ENCODE peak calls at places on chromosome 21, in seven cellular contexts. D is progenitor cell of endocrine pancreas, F is ACHN, O is Daoy, S is RKO, H is HCEC 1CT, T is activated B cell treated with CpG ODN at 0.5 μM for 24 hours. K is an unnamed sample.

GRCh38 chr21:42423197-42423675 is 19.5 kb downstream of the UBASH3A start:
- DNase-seq in D (no peak), F (no peak), O (no peak), S (no peak), H (no peak), T (no peak), K (no peak)

GRCh38 chr21:45838636-45839035 is 142.9 kb upstream of the COL6A1 start:
- DNase-seq in D (no peak), F (no peak), O (no peak), S (no peak), H (no peak), T (no peak), K (no peak)

GRCh38 chr21:27454234-27454633 is 487.3 kb upstream of the ADAMTS5 start:
- DNase-seq in D (no peak), F (no peak), O (no peak), S (no peak), H (no peak), T (no peak), K (no peak)

GRCh38 chr21:26490771-26491170 is 82.3 kb downstream of the CYYR1 start:
- DNase-seq in D (no peak), F (no peak), O (no peak), S (no peak), H (no peak), T (no peak), K (no peak)

GRCh38 chr21:14825405-14826032 is 239.3 kb downstream of the NRIP1 start:
- DNase-seq in D (no peak), F (no peak), O (no peak), S (no peak), H (no peak), T (no peak), K (no peak)

GRCh38 chr21:41956926-41957729 is 3.3 kb upstream of the C2CD2 start:
- DNase-seq in D (no peak), F (peak; percentile 44), O (peak; percentile 76), S (peak; percentile 93), H (peak; percentile 79), T (no peak), K (peak; percentile 17)

GRCh38 chr21:41236361-41236973 is 68.5 kb downstream of the BACE2 start:
- DNase-seq in D (no peak), F (no peak), O (no peak), S (no peak), H (no peak), T (no peak), K (no peak)

GRCh38 chr21:38958940-38959685 is 153.4 kb downstream of the ETS2 start:
- DNase-seq in D (no peak), F (peak; percentile 83), O (peak; percentile 50), S (no peak), H (peak; percentile 96), T (no peak), K (no peak)

GRCh38 chr21:34579411-34579810 is 35.5 kb downstream of the RCAN1 start:
- DNase-seq in D (no peak), F (no peak), O (peak; percentile 25), S (peak; percentile 83), H (peak; percentile 89), T (no peak), K (no peak)

GRCh38 chr21:41641821-41642368 is 125.0 kb downstream of the RIPK4 start:
- DNase-seq in D (no peak), F (peak; percentile 50), O (peak; percentile 97), S (peak; percentile 66), H (peak; percentile 66), T (no peak), K (peak; percentile 43)

GRCh38 chr21:45698493-45698947 is 55.0 kb downstream of the PCBP3 start:
- DNase-seq in D (no peak), F (no peak), O (peak; percentile 92), S (peak; percentile 90), H (peak; percentile 98), T (no peak), K (no peak)

GRCh38 chr21:36419996-36420395 is 34.8 kb downstream of the CHAF1B start:
- DNase-seq in D (peak; percentile 73), F (peak; percentile 83), O (peak; percentile 93), S (peak; percentile 84), H (peak; percentile 85), T (peak; percentile 29), K (peak; percentile 72)

GRCh38 chr21:31351973-31352372 is 7.9 kb upstream of the TIAM1 start:
- DNase-seq in D (no peak), F (no peak), O (no peak), S (no peak), H (no peak), T (no peak), K (peak; percentile 30)

GRCh38 chr21:46084041-46084561 is 13.8 kb upstream of the COL6A2 start:
- DNase-seq in D (no peak), F (no peak), O (no peak), S (no peak), H (no peak), T (no peak), K (no peak)

GRCh38 chr21:34157456-34158025 is 84.2 kb downstream of the MRPS6 start:
- DNase-seq in D (no peak), F (no peak), O (no peak), S (peak; percentile 49), H (peak; percentile 14), T (no peak), K (no peak)

GRCh38 chr21:40830836-40831235 is 16.1 kb downstream of the DSCAM start:
- DNase-seq in D (no peak), F (no peak), O (peak; percentile 68), S (no peak), H (no peak), T (no peak), K (no peak)

GRCh38 chr21:44596068-44596725 is 3.9 kb upstream of the KRTAP10-6 start:
- DNase-seq in D (no peak), F (peak; percentile 21), O (peak; percentile 42), S (no peak), H (no peak), T (no peak), K (no peak)

GRCh38 chr21:36917487-36918158 is 48.8 kb downstream of the HLCS start:
- DNase-seq in D (no peak), F (peak; percentile 19), O (peak; percentile 75), S (peak; percentile 12), H (peak; percentile 20), T (no peak), K (peak; percentile 51)

GRCh38 chr21:37742532-37742931 is 173.7 kb downstream of the KCNJ6 start:
- DNase-seq in D (no peak), F (no peak), O (no peak), S (no peak), H (peak; percentile 14), T (no peak), K (no peak)

GRCh38 chr21:27954806-27955205 is 987.9 kb upstream of the ADAMTS5 start:
- DNase-seq in D (no peak), F (no peak), O (no peak), S (no peak), H (no peak), T (no peak), K (no peak)

GRCh38 chr21:45869121-45870007 is 112.2 kb upstream of the COL6A1 start:
- DNase-seq in D (no peak), F (no peak), O (peak; percentile 75), S (peak; percentile 14), H (peak; percentile 66), T (no peak), K (no peak)

GRCh38 chr21:17793675-17794123 is 25.5 kb downstream of the C21orf91 start:
- DNase-seq in D (no peak), F (peak; percentile 37), O (peak; percentile 5), S (no peak), H (peak; percentile 65), T (no peak), K (no peak)

GRCh38 chr21:40345700-40346099 is 478.5 kb downstream of the PCP4 start:
- DNase-seq in D (no peak), F (no peak), O (no peak), S (no peak), H (no peak), T (no peak), K (no peak)

GRCh38 chr21:37655601-37656300 is 260.5 kb downstream of the KCNJ6 start:
- DNase-seq in D (no peak), F (no peak), O (no peak), S (no peak), H (peak; percentile 35), T (no peak), K (no peak)

GRCh38 chr21:21688877-21689276 is 690.7 kb downstream of the NCAM2 start:
- DNase-seq in D (no peak), F (peak; percentile 55), O (peak; percentile 1), S (no peak), H (no peak), T (no peak), K (peak; percentile 14)

GRCh38 chr21:31370893-31371652 is 27.0 kb upstream of the TIAM1 start:
- DNase-seq in D (no peak), F (no peak), O (peak; percentile 31), S (no peak), H (no peak), T (no peak), K (no peak)

GRCh38 chr21:33135925-33136324 is 66.0 kb downstream of the OLIG1 start:
- DNase-seq in D (no peak), F (no peak), O (no peak), S (no peak), H (no peak), T (no peak), K (no peak)

GRCh38 chr21:42975886-42976608 is 1.7 kb downstream of the PKNOX1 start:
- DNase-seq in D (no peak), F (no peak), O (no peak), S (peak; percentile 55), H (no peak), T (no peak), K (no peak)

GRCh38 chr21:42970946-42971653 is 3.3 kb upstream of the PKNOX1 start:
- DNase-seq in D (no peak), F (no peak), O (no peak), S (no peak), H (no peak), T (no peak), K (no peak)

GRCh38 chr21:40793057-40793456 is 53.9 kb downstream of the DSCAM start:
- DNase-seq in D (no peak), F (no peak), O (no peak), S (no peak), H (no peak), T (no peak), K (no peak)

K was measured in NCI-H460.